ENCODE peak calls at places on chromosomes 6 and 20, in four cellular contexts. U, E, I and X are unnamed samples.

GRCh38 chr6:105587349-105588115 is 184.7 kb upstream of the PREP start:
- DNase-seq in U (peak; percentile 97), E (no peak), I (no peak), X (no peak)

GRCh38 chr20:33731693-33732165 is at the start of gene ZNF341:
- DNase-seq in U (no peak), E (no peak), I (peak; percentile 87), X (no peak)

GRCh38 chr6:119541132-119541905 is 191.8 kb upstream of the MAN1A1 start:
- DNase-seq in U (peak; percentile 100), E (peak; percentile 97), I (no peak), X (peak; percentile 99)

GRCh38 chr6:56988145-56988544 is 33.2 kb downstream of the BEND6 start:
- DNase-seq in U (no peak), E (no peak), I (no peak), X (no peak)

GRCh38 chr6:123316733-123317323 is 319.9 kb downstream of the TRDN start:
- DNase-seq in U (peak; percentile 15), E (no peak), I (no peak), X (no peak)

GRCh38 chr6:155125916-155126315 is 130.8 kb downstream of the TIAM2 start:
- DNase-seq in U (peak; percentile 90), E (no peak), I (no peak), X (no peak)

GRCh38 chr6:127384007-127384406 is 40.6 kb upstream of the ECHDC1 start:
- DNase-seq in U (peak; percentile 44), E (no peak), I (no peak), X (no peak)

GRCh38 chr20:18679020-18679419 is 91.2 kb downstream of the DTD1 start:
- DNase-seq in U (peak; percentile 31), E (no peak), I (no peak), X (no peak)

GRCh38 chr20:17704589-17705317 is 5.0 kb downstream of the BANF2 start:
- DNase-seq in U (no peak), E (no peak), I (no peak), X (no peak)

GRCh38 chr20:36305602-36306556 is at the start of gene DLGAP4:
- DNase-seq in U (no peak), E (no peak), I (no peak), X (no peak)

GRCh38 chr6:157753291-157753690 is 69.8 kb upstream of the SNX9 start:
- DNase-seq in U (peak; percentile 60), E (no peak), I (no peak), X (no peak)

GRCh38 chr20:20593447-20594170 is 118.8 kb downstream of the RALGAPA2 start:
- DNase-seq in U (peak; percentile 50), E (no peak), I (peak; percentile 42), X (no peak)

GRCh38 chr6:88916615-88917198 is 46.7 kb downstream of the RNGTT start:
- DNase-seq in U (no peak), E (no peak), I (no peak), X (no peak)

GRCh38 chr20:33386673-33387072 is 14.6 kb downstream of the CDK5RAP1 start:
- DNase-seq in U (no peak), E (no peak), I (no peak), X (no peak)

GRCh38 chr6:42555477-42556457 is 8.1 kb upstream of the UBR2 start:
- DNase-seq in U (peak; percentile 8), E (no peak), I (no peak), X (no peak)

GRCh38 chr6:166747644-166748595 is 120.9 kb upstream of the RPS6KA2 start:
- DNase-seq in U (no peak), E (no peak), I (no peak), X (no peak)

GRCh38 chr6:157285422-157285779 is 37.9 kb downstream of the TMEM242 start:
- DNase-seq in U (no peak), E (no peak), I (no peak), X (no peak)

GRCh38 chr6:45677381-45677992 is 299.8 kb upstream of the SUPT3H start:
- DNase-seq in U (peak; percentile 44), E (peak; percentile 67), I (no peak), X (no peak)

GRCh38 chr6:157462956-157463742 is 82.2 kb downstream of the ZDHHC14 start:
- DNase-seq in U (no peak), E (no peak), I (no peak), X (no peak)

GRCh38 chr6:127343753-127344659 is 597 bp upstream of the ECHDC1 start:
- DNase-seq in U (peak; percentile 53), E (no peak), I (no peak), X (no peak)

GRCh38 chr6:5121479-5121878 is 36.3 kb downstream of the PPP1R3G start:
- DNase-seq in U (no peak), E (no peak), I (no peak), X (no peak)

GRCh38 chr6:72182337-72183246 is 296.2 kb downstream of the RIMS1 start:
- DNase-seq in U (peak; percentile 12), E (no peak), I (peak; percentile 52), X (peak; percentile 5)

GRCh38 chr20:48682529-48683385 is 145.0 kb downstream of the PREX1 start:
- DNase-seq in U (peak; percentile 98), E (peak; percentile 81), I (peak; percentile 31), X (peak; percentile 100)

GRCh38 chr6:129183681-129184216 is 300.8 kb downstream of the LAMA2 start:
- DNase-seq in U (no peak), E (no peak), I (no peak), X (peak; percentile 43)

GRCh38 chr6:7129360-7129759 is 21.6 kb downstream of the RREB1 start:
- DNase-seq in U (no peak), E (no peak), I (no peak), X (no peak)

GRCh38 chr6:75101896-75102680 is 103.8 kb downstream of the COL12A1 start:
- DNase-seq in U (peak; percentile 71), E (no peak), I (no peak), X (peak; percentile 35)

GRCh38 chr6:161169690-161170089 is 104.2 kb downstream of the AGPAT4 start:
- DNase-seq in U (peak; percentile 69), E (peak; percentile 59), I (no peak), X (no peak)

GRCh38 chr6:25769983-25770382 is 15.4 kb downstream of the SLC17A4 start:
- DNase-seq in U (peak; percentile 33), E (no peak), I (no peak), X (peak; percentile 10)